ENCODE peak calls at places on chromosomes 6 and 20, in four cellular contexts. I, K, Y and R are unnamed samples. For H3K27me3, the result is how much of the 10 kb centered on the place peaks cover.

GRCh38 chr6:112039431-112039770 is 14.5 kb upstream of the CCN6 start:
- DNase-seq in K (no peak), I (no peak), Y (no peak), R (no peak)

GRCh38 chr6:115137910-115138309 is 795.1 kb upstream of the HS3ST5 start:
- DNase-seq in I (no peak), K (no peak), Y (no peak), R (no peak)

GRCh38 chr6:41581381-41581991 is 35.3 kb downstream of the FOXP4 start:
- DNase-seq in Y (no peak), K (peak), I (no peak), R (peak)

GRCh38 chr6:151445482-151445881 is 6.4 kb downstream of the RMND1 start:
- DNase-seq in Y (no peak), K (no peak), I (no peak), R (no peak)

GRCh38 chr6:14638932-14639875 is 521.6 kb downstream of the CD83 start:
- DNase-seq in Y (no peak), K (no peak), I (peak), R (peak)

GRCh38 chr20:10079964-10080363 is 45.2 kb downstream of the ANKEF1 start:
- DNase-seq in Y (no peak), K (no peak), I (no peak), R (no peak)

GRCh38 chr6:18155864-18156396 is 708 bp downstream of the KDM1B start:
- DNase-seq in I (peak), K (peak), Y (peak), R (peak)

GRCh38 chr6:18248698-18249097 is 15.6 kb downstream of the DEK start:
- DNase-seq in I (no peak), K (no peak), Y (no peak), R (no peak)

GRCh38 chr6:148348778-148349177 is 6.1 kb downstream of the SASH1 start:
- DNase-seq in I (no peak), K (no peak), Y (no peak), R (no peak)

GRCh38 chr20:37886851-37887297 is 16.1 kb upstream of the VSTM2L start:
- DNase-seq in I (no peak), K (no peak), Y (peak), R (peak)

GRCh38 chr6:22444335-22444734 is 125.0 kb upstream of the HDGFL1 start:
- DNase-seq in K (no peak), I (no peak), Y (no peak), R (peak)

GRCh38 chr20:44552950-44553908 is 29.1 kb upstream of the PKIG start:
- DNase-seq in Y (no peak), K (no peak), I (no peak), R (no peak)

GRCh38 chr6:19879663-19880062 is 42.5 kb downstream of the ID4 start:
- DNase-seq in K (no peak), Y (no peak), I (no peak), R (no peak)

GRCh38 chr6:115932481-115932880 is 128.2 kb downstream of the FRK start:
- DNase-seq in K (no peak), Y (no peak), I (no peak), R (no peak)

GRCh38 chr20:47973519-47974233 is 188.4 kb upstream of the SULF2 start:
- DNase-seq in K (no peak), I (no peak), Y (peak), R (peak)

GRCh38 chr6:162017551-162017950 is 710.0 kb downstream of the PRKN start:
- DNase-seq in Y (no peak), I (no peak), K (no peak), R (no peak)

GRCh38 chr6:150191809-150192208 is 49.0 kb downstream of the PPP1R14C start:
- DNase-seq in I (no peak), Y (no peak), K (no peak), R (no peak)

GRCh38 chr20:59813948-59814834 is 119.2 kb downstream of the SYCP2 start:
- DNase-seq in Y (no peak), K (no peak), I (no peak), R (no peak)

GRCh38 chr6:14762077-14762476 is 483.8 kb upstream of the JARID2 start:
- DNase-seq in Y (no peak), I (no peak), K (no peak), R (no peak)

GRCh38 chr6:67629268-67629667 is 1005.8 kb upstream of the ADGRB3 start:
- DNase-seq in Y (no peak), I (no peak), K (no peak), R (no peak)

GRCh38 chr6:52973013-52973412 is 22.1 kb downstream of the GSTA4 start:
- DNase-seq in Y (no peak), K (no peak), I (no peak), R (no peak)

GRCh38 chr6:4727236-4727635 is 49.0 kb upstream of the CDYL start:
- DNase-seq in K (no peak), I (no peak), Y (no peak), R (no peak)
- H3K27me3 ChIP-seq in K (under half), I (under half), Y (under half), R (under half)

GRCh38 chr6:106300944-106301343 is 24.6 kb downstream of the ATG5 start:
- DNase-seq in K (no peak), Y (no peak), I (no peak), R (no peak)

GRCh38 chr6:106300020-106300772 is 25.4 kb downstream of the ATG5 start:
- DNase-seq in K (no peak), Y (no peak), I (no peak), R (no peak)
- TF ChIP-seq CTCF in K (no peak), Y (no peak), I (no peak), R (no peak)

GRCh38 chr6:17015144-17015543 is 86.7 kb upstream of the STMND1 start:
- DNase-seq in I (no peak), Y (no peak), K (no peak), R (no peak)

GRCh38 chr6:17017416-17017815 is 84.4 kb upstream of the STMND1 start:
- DNase-seq in K (no peak), Y (no peak), I (no peak), R (no peak)

GRCh38 chr6:17018425-17018824 is 83.4 kb upstream of the STMND1 start:
- DNase-seq in K (no peak), Y (no peak), I (no peak), R (no peak)

GRCh38 chr6:17013701-17014100 is 88.1 kb upstream of the STMND1 start:
- DNase-seq in I (no peak), K (no peak), Y (no peak), R (no peak)

DNA sequence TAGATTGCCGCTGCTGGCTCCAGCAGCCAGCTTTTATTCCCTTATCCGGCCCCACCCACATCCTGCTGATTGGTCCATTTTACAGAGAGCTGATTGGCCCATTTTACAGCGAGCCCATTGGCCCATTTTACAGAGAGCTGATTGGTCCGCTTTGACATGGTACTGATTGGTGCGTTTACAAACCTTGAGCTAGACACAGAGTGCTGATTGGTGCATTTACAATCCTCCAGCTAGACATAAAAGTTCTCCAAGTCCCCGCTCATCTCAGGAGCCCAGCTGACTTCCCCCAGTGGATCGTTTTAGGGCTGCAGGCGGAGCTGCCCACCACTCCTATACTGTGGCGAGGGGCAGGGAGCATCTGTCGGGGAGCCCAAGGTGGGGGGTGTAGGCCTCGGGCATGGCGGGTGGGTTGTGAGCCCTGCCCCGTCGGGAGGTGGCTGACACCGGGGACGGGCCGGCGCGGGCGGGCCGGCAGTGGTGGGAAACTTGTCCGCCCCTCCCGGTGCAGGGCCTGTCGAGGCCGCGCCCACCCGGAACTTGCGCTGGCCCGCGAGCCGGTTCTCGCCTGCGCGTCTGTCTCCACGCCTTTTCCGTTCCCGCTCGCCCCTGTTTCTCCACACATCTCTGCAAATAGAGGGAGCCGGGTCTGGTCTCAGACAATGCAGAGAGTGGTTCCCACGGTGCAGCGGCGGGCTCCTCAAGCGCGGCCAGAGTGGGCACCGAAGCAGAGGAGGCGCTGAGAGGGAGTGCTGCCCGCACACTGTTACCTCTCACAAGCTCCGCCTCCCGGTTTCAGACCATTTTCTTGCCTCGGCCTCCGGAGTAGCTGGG is 86.1 kb upstream of the STMND1 start:
- DNase-seq in K (peak), I (no peak), Y (peak), R (peak)
- H3K27me3 ChIP-seq in K (under half), I (under half), Y (under half), R (under half)

GRCh38 chr20:33668087-33668790 is 1.5 kb downstream of the ACTL10 start:
- DNase-seq in K (peak), Y (no peak), I (no peak), R (peak)
- TF ChIP-seq CTCF in K (peak), Y (peak), I (peak), R (peak)

DNA sequence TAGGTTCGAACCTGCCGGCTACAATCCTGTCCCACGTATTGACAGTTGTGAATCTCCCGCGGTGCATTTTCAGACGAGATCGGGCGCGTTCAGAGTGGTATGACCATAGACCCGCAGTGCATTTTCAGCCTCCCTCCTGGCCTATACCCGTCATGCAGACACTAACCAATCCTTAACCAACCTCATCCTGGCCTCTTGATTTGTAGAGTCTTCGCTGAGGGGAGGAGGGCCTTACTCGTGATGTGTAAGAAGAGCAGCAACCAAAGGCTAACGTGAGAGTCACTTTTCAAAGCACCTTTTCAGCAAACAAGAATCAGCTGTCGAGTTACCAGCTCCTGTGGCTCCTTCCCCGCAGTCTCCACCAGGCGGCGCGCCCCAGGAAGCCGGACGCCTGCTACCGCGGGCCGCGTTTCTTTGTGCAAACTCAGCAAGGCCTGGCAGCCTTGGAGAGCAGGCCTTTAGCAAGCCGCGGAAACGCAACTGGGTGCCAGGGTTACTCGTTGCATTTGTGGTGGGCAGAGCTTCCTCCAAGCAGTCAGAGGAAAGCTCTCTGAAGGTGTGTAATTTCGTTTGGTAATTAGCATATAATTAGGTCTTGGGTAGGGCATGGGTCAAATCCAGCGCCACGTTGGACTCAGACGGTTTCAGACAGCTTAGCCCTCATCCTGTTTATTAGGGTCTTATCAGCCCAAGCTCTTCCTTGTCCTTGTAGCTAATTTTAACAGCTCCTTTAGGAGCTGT is 139.8 kb downstream of the OR2B2 start:
- DNase-seq in Y (peak), I (peak), K (peak), R (peak)
- H3K27me3 ChIP-seq in Y (under half), I (under half), K (under half), R (half or more)

GRCh38 chr20:52399352-52399751 is 207.8 kb upstream of the ZFP64 start:
- DNase-seq in K (no peak), Y (no peak), I (no peak), R (no peak)
- TF ChIP-seq CTCF in K (no peak), Y (no peak), I (no peak), R (no peak)

DNA sequence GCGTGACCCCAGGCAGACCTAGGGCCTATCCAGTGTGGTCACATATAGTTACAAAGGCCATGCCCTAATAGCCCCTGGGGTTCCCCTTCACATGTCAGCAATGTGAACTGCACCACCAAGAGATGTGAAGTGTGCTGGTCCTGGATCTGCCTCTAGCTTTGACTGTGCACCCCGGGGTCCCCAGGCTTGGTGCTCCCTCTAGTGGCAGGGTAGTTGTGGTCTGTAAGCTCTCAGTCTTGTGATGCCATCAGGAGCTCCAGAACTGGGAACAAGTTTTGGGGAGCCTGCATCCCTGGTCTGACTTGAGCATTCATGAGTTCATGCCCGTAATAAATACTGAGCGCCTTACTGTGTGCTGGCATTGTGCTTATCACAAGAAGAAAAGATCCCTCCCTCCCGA is 143.4 kb downstream of the DHX35 start:
- DNase-seq in I (no peak), Y (no peak), K (no peak), R (no peak)
- H3K27me3 ChIP-seq in I (under half), Y (under half), K (under half), R (under half)